ENCODE peak calls at places on chromosomes 5 and 9, in six cellular contexts. M is hepatocyte, B is fibroblast of lung, G is K562, R is HepG2, Q is PC-3. I is an unnamed sample. For H3K79me2, the result is how much of the 10 kb centered on the place peaks cover.

GRCh38 chr9:13721481-13722235 is 442.2 kb upstream of the MPDZ start:
- DNase-seq in Q (peak), R (no peak), G (no peak), B (peak), M (no peak), I (peak)

GRCh38 chr9:96331236-96331947 is 29.4 kb upstream of the HSD17B3 start:
- DNase-seq in Q (peak), B (peak), M (no peak), G (no peak), R (peak), I (peak)

GRCh38 chr5:108763222-108763864 is 15.6 kb downstream of the FER start:
- DNase-seq in Q (no peak), R (no peak), G (no peak), B (no peak), M (no peak), I (no peak)

GRCh38 chr9:23314247-23314646 is 511.8 kb downstream of the ELAVL2 start:
- DNase-seq in R (no peak), G (no peak), B (no peak), M (no peak), Q (no peak), I (no peak)

GRCh38 chr9:108885643-108886348 is 23.7 kb downstream of the ACTL7A start:
- DNase-seq in R (peak), Q (peak), G (peak), B (peak), M (peak), I (peak)

GRCh38 chr5:43039468-43040286 is 442 bp downstream of the ANXA2R start:
- DNase-seq in G (peak), R (peak), Q (peak), M (peak), B (peak), I (peak)

GRCh38 chr9:116639251-116639741 is 47.8 kb upstream of the TRIM32 start:
- DNase-seq in R (no peak), Q (no peak), B (peak), G (no peak), M (no peak), I (peak)

GRCh38 chr9:21556581-21557427 is 74.7 kb upstream of the IFNE start:
- DNase-seq in M (no peak), R (no peak), G (no peak), B (no peak), Q (no peak), I (no peak)

GRCh38 chr5:113181409-113181808 is 204.8 kb downstream of the DCP2 start:
- DNase-seq in B (no peak), G (no peak), Q (no peak), M (no peak), R (no peak), I (no peak)

GRCh38 chr9:20551236-20551635 is 71.1 kb downstream of the MLLT3 start:
- DNase-seq in Q (peak), R (peak), B (peak), M (no peak), G (no peak), I (no peak)

GRCh38 chr5:30325795-30326194 is 867.7 kb upstream of the CDH6 start:
- DNase-seq in R (no peak), G (no peak), B (no peak), Q (no peak), M (no peak), I (no peak)

GRCh38 chr5:73999306-73999705 is 373.3 kb downstream of the ARHGEF28 start:
- DNase-seq in R (no peak), B (no peak), G (no peak), M (no peak), Q (no peak), I (peak)

GRCh38 chr5:107483625-107484024 is 187.1 kb downstream of the EFNA5 start:
- DNase-seq in R (no peak), B (no peak), Q (no peak), G (no peak), M (no peak), I (no peak)

GRCh38 chr9:136578915-136579637 is 33.2 kb upstream of the NOTCH1 start:
- DNase-seq in B (no peak), Q (peak), G (peak), M (no peak), R (no peak), I (no peak)

GRCh38 chr9:36993933-36994764 is 39.9 kb downstream of the PAX5 start:
- DNase-seq in M (no peak), G (no peak), R (no peak), B (no peak), Q (no peak), I (no peak)

GRCh38 chr9:76194896-76195295 is 199.3 kb downstream of the RFK start:
- DNase-seq in M (no peak), G (no peak), B (peak), Q (no peak), R (no peak), I (peak)

GRCh38 chr5:67089200-67089725 is 107.3 kb downstream of the CD180 start:
- DNase-seq in B (peak), G (no peak), Q (peak), M (no peak), R (no peak), I (peak)

GRCh38 chr5:142324871-142325676 is at the start of gene SPRY4:
- DNase-seq in Q (peak), M (peak), R (peak), G (peak), B (peak), I (peak)

GRCh38 chr5:126947146-126948010 is 83.0 kb downstream of the MARCHF3 start:
- DNase-seq in G (no peak), B (no peak), M (no peak), R (no peak), Q (no peak), I (no peak)
- H3K79me2 ChIP-seq in G (half or more), B (under half), M (under half), R (under half), Q (under half), I (under half)

GRCh38 chr5:119284031-119284430 is 71.8 kb upstream of the TNFAIP8 start:
- DNase-seq in G (no peak), Q (no peak), R (no peak), B (no peak), M (no peak), I (no peak)

GRCh38 chr5:119287547-119288073 is 68.2 kb upstream of the TNFAIP8 start:
- DNase-seq in G (no peak), R (no peak), Q (peak), M (no peak), B (peak), I (peak)

GRCh38 chr5:119282628-119283027 is 73.2 kb upstream of the TNFAIP8 start:
- DNase-seq in B (no peak), R (no peak), Q (no peak), G (no peak), M (no peak), I (no peak)

GRCh38 chr5:119286516-119287488 is 69.0 kb upstream of the TNFAIP8 start:
- DNase-seq in R (no peak), M (no peak), Q (no peak), B (no peak), G (no peak), I (no peak)

GRCh38 chr5:119285070-119285916 is 70.5 kb upstream of the TNFAIP8 start:
- DNase-seq in M (no peak), B (peak), G (no peak), R (no peak), Q (no peak), I (peak)
- H3K79me2 ChIP-seq in M (under half), B (under half), G (half or more), R (under half), Q (under half), I (under half)

GRCh38 chr9:128374221-128374675 is 3.1 kb downstream of the URM1 start:
- DNase-seq in G (no peak), M (no peak), B (no peak), R (no peak), Q (no peak), I (no peak)
- H3K79me2 ChIP-seq in G (half or more), M (half or more), B (under half), R (under half), Q (under half), I (half or more)

DNA sequence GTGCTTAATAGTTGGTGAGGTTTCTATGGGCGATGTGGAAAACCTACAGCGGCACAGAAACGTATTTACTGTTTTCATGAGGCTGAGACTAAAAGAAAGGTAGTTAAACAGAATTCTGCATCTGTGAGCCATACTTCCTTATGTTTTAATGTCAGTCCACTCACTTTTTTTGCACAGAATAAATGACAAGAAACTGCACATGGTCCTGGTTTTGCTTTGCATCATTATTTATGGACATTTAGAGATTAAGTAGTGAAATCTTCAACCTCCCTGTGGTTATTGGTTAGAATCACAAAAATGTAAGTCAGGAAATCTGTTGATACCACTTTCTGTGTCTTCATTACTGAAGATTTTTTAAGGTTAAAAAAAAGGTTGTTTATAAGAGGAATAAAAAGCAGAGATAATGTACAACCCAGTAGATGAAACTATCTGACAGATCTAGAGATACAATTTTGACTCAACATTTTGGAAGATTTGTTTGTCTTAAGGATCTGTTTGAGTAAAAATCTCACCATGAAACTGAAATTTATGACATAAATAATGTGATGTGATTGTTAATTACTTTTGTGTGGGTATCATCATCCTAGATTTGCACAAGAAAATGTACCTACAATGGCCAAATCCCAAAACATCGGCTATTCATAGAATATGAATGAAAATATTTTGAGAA is 2.4 kb downstream of the PRR16 start:
- DNase-seq in G (no peak), M (no peak), B (peak), Q (no peak), R (no peak), I (peak)
- H3K79me2 ChIP-seq in G (half or more), M (under half), B (half or more), Q (under half), R (under half), I (half or more)

GRCh38 chr9:130029591-130029990 is 13.4 kb downstream of the FNBP1 start:
- DNase-seq in M (no peak), B (no peak), Q (no peak), G (no peak), R (no peak), I (no peak)
- H3K79me2 ChIP-seq in M (half or more), B (under half), Q (half or more), G (under half), R (half or more), I (under half)

GRCh38 chr5:78271766-78272165 is 22.7 kb downstream of the AP3B1 start:
- DNase-seq in M (no peak), Q (no peak), R (no peak), B (no peak), G (no peak), I (no peak)

GRCh38 chr5:78264600-78264999 is 29.9 kb downstream of the AP3B1 start:
- DNase-seq in Q (no peak), B (no peak), M (no peak), G (no peak), R (no peak), I (no peak)

GRCh38 chr5:78269088-78269703 is 25.3 kb downstream of the AP3B1 start:
- DNase-seq in Q (peak), R (no peak), B (peak), M (no peak), G (peak), I (no peak)

GRCh38 chr5:78265163-78265562 is 29.3 kb downstream of the AP3B1 start:
- DNase-seq in R (no peak), B (no peak), M (no peak), Q (no peak), G (no peak), I (no peak)

GRCh38 chr5:78268361-78268760 is 26.1 kb downstream of the AP3B1 start:
- DNase-seq in B (peak), M (no peak), R (no peak), Q (no peak), G (no peak), I (no peak)
- H3K79me2 ChIP-seq in B (under half), M (under half), R (under half), Q (under half), G (under half), I (under half)

DNA sequence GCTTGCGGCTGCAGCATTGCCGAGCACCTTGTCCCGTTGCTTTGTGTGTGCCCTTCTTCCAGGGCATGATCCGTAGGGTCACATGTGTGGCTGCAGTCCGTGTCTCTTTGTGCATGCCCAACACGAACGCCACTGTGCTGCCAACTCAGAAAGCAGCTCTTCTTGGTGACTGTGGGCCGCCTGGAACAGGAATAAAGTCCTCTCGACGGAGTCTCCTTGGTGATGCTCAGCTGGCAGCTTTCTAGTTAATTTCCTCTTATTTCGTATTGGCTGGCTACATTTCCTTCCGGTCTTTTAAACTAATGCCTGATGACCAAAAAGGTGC is 5.8 kb downstream of the EXOC3 start:
- DNase-seq in B (no peak), G (no peak), Q (no peak), M (no peak), R (no peak), I (no peak)
- H3K79me2 ChIP-seq in B (under half), G (under half), Q (under half), M (half or more), R (under half), I (half or more)

I was measured in astrocyte.